ENCODE peak calls at places on chromosomes 4 and X, in nine cellular contexts. M is left lung, X is psoas muscle, Y is pancreas, F is A549, K is K562, G is PC-3, D is right lobe of liver, W is HepG2. S is an unnamed sample.

GRCh38 chr4:48470570-48470969 is 12.6 kb upstream of the SLC10A4 start:
- ATAC-seq in M (no peak), X (no peak), Y (no peak), F (no peak), K (no peak), G (no peak), D (no peak), W (no peak), S (no peak)

GRCh38 chr4:97185233-97185632 is 958.0 kb downstream of the STPG2 start:
- ATAC-seq in M (no peak), X (no peak), Y (no peak), F (no peak), K (no peak), G (no peak), D (no peak), W (no peak), S (no peak)

GRCh38 chrX:50618788-50619558 is 148.3 kb upstream of the DGKK start:
- ATAC-seq in M (no peak), X (no peak), Y (no peak), F (no peak), K (no peak), G (no peak), D (no peak), W (no peak), S (peak)

GRCh38 chr4:75685546-75686189 is 12.5 kb upstream of the G3BP2 start:
- ATAC-seq in M (no peak), X (peak), Y (no peak), F (no peak), K (no peak), G (no peak), D (no peak), W (no peak), S (no peak)

GRCh38 chrX:8988456-8988855 is 45.5 kb downstream of the FAM9B start:
- ATAC-seq in M (peak), X (no peak), Y (no peak), F (peak), K (peak), G (peak), D (peak), W (peak), S (peak)

GRCh38 chr4:128570380-128570779 is 239.1 kb upstream of the JADE1 start:
- ATAC-seq in M (peak), X (no peak), Y (no peak), F (no peak), K (peak), G (no peak), D (no peak), W (no peak), S (peak)

GRCh38 chrX:20294957-20295356 is 28.2 kb upstream of the RPS6KA3 start:
- ATAC-seq in M (no peak), X (no peak), Y (no peak), F (no peak), K (no peak), G (no peak), D (no peak), W (no peak), S (no peak)

GRCh38 chrX:107673401-107673800 is 45.1 kb downstream of the PRPS1 start:
- ATAC-seq in M (no peak), X (no peak), Y (no peak), F (no peak), K (no peak), G (no peak), D (no peak), W (no peak), S (no peak)

GRCh38 chr4:183636923-183637322 is 22.1 kb downstream of the RWDD4 start:
- ATAC-seq in M (peak), X (no peak), Y (peak), F (peak), K (no peak), G (peak), D (peak), W (no peak), S (no peak)

GRCh38 chr4:146260521-146260920 is 46.2 kb downstream of the REELD1 start:
- ATAC-seq in M (no peak), X (no peak), Y (no peak), F (no peak), K (no peak), G (peak), D (no peak), W (no peak), S (no peak)

GRCh38 chrX:31708116-31708515 is 636.3 kb upstream of the FTHL17 start:
- ATAC-seq in M (no peak), X (no peak), Y (no peak), F (no peak), K (no peak), G (no peak), D (no peak), W (no peak), S (no peak)

GRCh38 chr4:67886281-67886680 is 2.5 kb upstream of the TMPRSS11D start:
- ATAC-seq in M (no peak), X (no peak), Y (no peak), F (no peak), K (no peak), G (peak), D (no peak), W (no peak), S (no peak)

GRCh38 chr4:89177807-89178206 is 66.5 kb downstream of the TIGD2 start:
- ATAC-seq in M (no peak), X (no peak), Y (no peak), F (no peak), K (no peak), G (no peak), D (no peak), W (no peak), S (no peak)

GRCh38 chr4:47933798-47934197 is 19.4 kb upstream of the NFXL1 start:
- ATAC-seq in M (peak), X (no peak), Y (peak), F (no peak), K (peak), G (no peak), D (peak), W (no peak), S (no peak)

GRCh38 chr4:3613980-3614730 is 81.9 kb upstream of the LRPAP1 start:
- ATAC-seq in M (peak), X (peak), Y (peak), F (no peak), K (no peak), G (no peak), D (peak), W (peak), S (no peak)

GRCh38 chrX:78650906-78651437 is 8.2 kb downstream of the RTL3 start:
- ATAC-seq in M (no peak), X (no peak), Y (no peak), F (no peak), K (no peak), G (no peak), D (no peak), W (no peak), S (no peak)

GRCh38 chr4:7781361-7781760 is 158.3 kb downstream of the AFAP1 start:
- ATAC-seq in M (no peak), X (peak), Y (no peak), F (no peak), K (peak), G (no peak), D (peak), W (no peak), S (no peak)

GRCh38 chr4:121686265-121686664 is 10.5 kb downstream of the ANXA5 start:
- ATAC-seq in M (no peak), X (no peak), Y (peak), F (peak), K (no peak), G (peak), D (no peak), W (no peak), S (no peak)

GRCh38 chr4:121688261-121688660 is 8.5 kb downstream of the ANXA5 start:
- ATAC-seq in M (no peak), X (no peak), Y (no peak), F (no peak), K (no peak), G (no peak), D (no peak), W (no peak), S (no peak)

GRCh38 chr4:121690001-121690400 is 6.8 kb downstream of the ANXA5 start:
- ATAC-seq in M (no peak), X (peak), Y (no peak), F (peak), K (peak), G (no peak), D (no peak), W (no peak), S (no peak)

GRCh38 chr4:121685257-121685656 is 11.5 kb downstream of the ANXA5 start:
- ATAC-seq in M (no peak), X (no peak), Y (no peak), F (no peak), K (no peak), G (no peak), D (no peak), W (no peak), S (no peak)

DNA sequence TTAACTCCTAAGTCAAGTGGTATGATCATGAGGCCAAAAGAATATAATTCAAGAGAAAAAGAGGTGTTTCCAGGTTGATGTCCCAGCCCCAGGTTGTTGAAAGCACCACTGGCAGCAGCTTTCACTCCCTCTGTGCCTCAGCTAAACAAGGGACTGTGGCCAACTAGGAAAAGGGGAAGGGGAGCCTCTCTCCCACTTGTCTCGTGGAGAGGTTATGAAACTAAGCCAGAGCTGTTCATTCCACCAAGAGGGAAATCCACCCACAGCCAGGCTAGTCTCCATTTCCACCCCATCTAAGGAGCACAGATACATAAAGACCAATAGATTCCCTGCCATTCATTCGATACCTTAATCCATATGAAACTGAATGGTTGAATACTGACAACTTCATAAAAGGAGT is 8.1 kb downstream of the ANXA5 start:
- ATAC-seq in M (no peak), X (no peak), Y (no peak), F (no peak), K (no peak), G (no peak), D (no peak), W (no peak), S (no peak)
- H3K27ac ChIP-seq in M (peak), X (no peak), Y (no peak), F (peak), K (no peak), G (peak), D (no peak), W (peak), S (no peak)

GRCh38 chr4:155037031-155037430 is 171.4 kb upstream of the NPY2R start:
- ATAC-seq in M (no peak), X (no peak), Y (no peak), F (no peak), K (no peak), G (no peak), D (peak), W (no peak), S (no peak)
- TF ChIP-seq CTCF in M (no peak), X (no peak), Y (no peak), F (no peak), K (no peak), G (no peak), D (no peak), W (no peak), S (no peak)

GRCh38 chr4:73224886-73225285 is 33.7 kb downstream of the ANKRD17 start:
- ATAC-seq in M (no peak), X (no peak), Y (no peak), F (no peak), K (no peak), G (no peak), D (no peak), W (no peak), S (no peak)
- H3K27ac ChIP-seq in M (no peak), X (peak), Y (no peak), F (no peak), K (peak), G (no peak), D (no peak), W (no peak), S (no peak)

DNA sequence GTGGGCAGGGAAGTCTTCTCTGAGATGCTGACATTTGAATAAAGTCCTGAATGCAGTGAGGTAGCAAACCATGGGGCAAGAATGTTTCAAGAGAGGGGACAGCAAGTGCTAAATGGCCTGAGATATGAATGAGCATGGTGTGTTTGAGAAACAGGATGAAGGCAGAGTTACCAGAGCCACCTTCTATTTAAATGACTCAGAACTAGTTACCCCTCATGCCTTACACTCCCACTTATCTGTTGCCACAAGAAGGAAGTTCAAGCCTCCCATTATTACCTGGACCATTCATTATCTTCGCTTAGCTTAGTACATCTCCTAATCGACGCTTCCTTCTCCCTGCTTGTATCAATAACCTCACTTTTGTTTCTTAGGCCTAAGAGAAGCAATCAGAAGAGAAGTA is 67.7 kb upstream of the STARD8 start:
- ATAC-seq in M (no peak), X (no peak), Y (no peak), F (no peak), K (no peak), G (no peak), D (no peak), W (no peak), S (no peak)
- TF ChIP-seq CTCF in M (no peak), X (no peak), Y (no peak), F (no peak), K (no peak), G (no peak), D (no peak), W (no peak), S (no peak)

DNA sequence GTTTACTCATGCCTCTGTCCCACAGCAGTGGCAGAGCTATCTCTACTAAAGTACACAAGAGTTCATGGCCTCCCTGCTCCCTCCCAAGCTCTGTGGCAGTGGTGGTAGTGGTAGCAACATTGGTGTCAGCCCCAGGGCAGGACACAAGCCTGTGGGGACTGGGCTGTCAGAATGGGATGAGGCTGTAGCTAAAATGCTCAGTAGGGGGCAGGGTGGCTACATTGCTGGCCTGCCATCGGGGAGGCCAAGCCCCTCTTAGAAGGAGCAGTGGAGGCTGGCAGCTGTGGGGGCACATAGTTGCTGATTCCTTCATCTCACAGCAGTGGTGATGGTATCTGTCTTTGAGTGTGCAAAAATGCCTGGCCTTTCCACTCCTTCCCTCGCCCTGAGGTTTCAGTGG is 461.7 kb downstream of the PCDH18 start:
- ATAC-seq in M (no peak), X (no peak), Y (no peak), F (no peak), K (no peak), G (no peak), D (peak), W (peak), S (no peak)
- H3K27ac ChIP-seq in M (no peak), X (no peak), Y (no peak), F (no peak), K (no peak), G (no peak), D (no peak), W (no peak), S (no peak)

GRCh38 chrX:120310861-120311631 is at the start of gene TMEM255A:
- ATAC-seq in M (peak), X (peak), Y (no peak), F (peak), K (no peak), G (no peak), D (peak), W (peak), S (peak)

GRCh38 chrX:120308959-120309872 is 2.0 kb downstream of the TMEM255A start:
- ATAC-seq in M (peak), X (peak), Y (peak), F (peak), K (no peak), G (peak), D (peak), W (peak), S (peak)

GRCh38 chrX:120306640-120307039 is 4.6 kb downstream of the TMEM255A start:
- ATAC-seq in M (no peak), X (no peak), Y (no peak), F (no peak), K (no peak), G (peak), D (no peak), W (no peak), S (no peak)

GRCh38 chrX:120309873-120310730 is 1.2 kb downstream of the TMEM255A start:
- ATAC-seq in M (peak), X (no peak), Y (no peak), F (peak), K (no peak), G (peak), D (no peak), W (no peak), S (no peak)

DNA sequence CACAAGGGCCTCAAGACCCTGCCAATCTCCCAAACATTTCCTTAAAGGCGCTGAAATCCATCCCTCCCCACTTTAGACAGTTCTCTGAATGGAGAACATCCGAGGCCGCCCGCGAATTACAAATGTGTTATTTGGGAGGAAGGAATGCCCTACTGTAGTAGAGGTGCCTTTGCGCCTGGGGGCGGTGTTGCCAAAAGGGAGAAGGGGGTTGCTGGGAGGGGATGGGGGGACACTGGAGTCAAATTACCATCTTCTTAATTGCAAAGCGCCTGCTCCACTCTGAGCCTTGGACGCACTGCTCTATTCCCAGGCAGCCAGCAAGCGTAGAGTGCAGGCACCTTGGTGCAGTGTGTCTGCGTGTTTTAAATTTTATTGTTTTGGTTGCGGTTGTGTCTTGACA is 2.7 kb downstream of the TMEM255A start:
- ATAC-seq in M (no peak), X (no peak), Y (no peak), F (peak), K (no peak), G (no peak), D (no peak), W (no peak), S (no peak)
- TF ChIP-seq CTCF in M (no peak), X (no peak), Y (no peak), F (no peak), K (no peak), G (no peak), D (no peak), W (no peak), S (no peak)

DNA sequence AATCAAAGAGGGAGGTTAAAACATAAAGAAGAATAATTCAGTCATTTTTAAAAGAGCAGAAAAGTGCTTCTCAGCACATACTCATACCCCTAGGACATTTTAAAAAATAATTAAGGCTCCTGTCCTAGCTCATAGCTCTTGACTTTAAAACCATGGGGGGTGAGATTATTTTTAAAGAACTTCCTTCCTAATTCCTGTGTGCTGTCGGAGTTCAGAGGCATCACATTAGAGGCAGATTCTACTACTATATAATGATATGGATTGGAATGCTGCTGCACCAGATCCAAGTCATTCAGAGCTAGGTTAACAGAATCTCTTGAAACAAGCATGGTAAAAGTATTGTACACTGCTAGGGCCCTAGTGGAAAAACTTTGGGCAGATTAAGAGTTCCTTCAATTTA is 456.5 kb upstream of the ADGRL3 start:
- ATAC-seq in M (no peak), X (no peak), Y (no peak), F (no peak), K (no peak), G (no peak), D (no peak), W (no peak), S (no peak)
- H3K27ac ChIP-seq in M (no peak), X (no peak), Y (no peak), F (no peak), K (no peak), G (no peak), D (no peak), W (no peak), S (no peak)

DNA sequence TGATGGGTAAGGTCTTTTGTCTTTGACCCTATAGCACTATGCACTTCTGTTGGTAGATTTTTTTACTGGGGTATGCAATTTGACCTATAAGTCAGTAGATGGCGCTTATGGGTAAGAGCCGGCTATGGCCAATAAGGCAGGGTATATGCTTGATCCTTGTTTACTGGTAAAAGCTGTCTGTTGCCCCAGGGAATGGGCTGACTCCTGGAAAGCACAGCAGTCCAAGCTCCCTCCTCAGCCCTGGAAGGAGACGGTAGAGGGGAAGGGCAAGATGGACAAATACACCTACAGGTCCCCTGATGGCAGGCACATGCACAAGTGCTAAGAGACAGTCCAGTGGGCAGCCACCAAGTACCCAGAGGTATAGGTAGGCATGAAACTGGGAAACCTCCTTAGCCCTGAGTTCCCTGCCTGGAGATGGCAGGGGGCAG is 63.7 kb downstream of the ADAMTS3 start:
- ATAC-seq in M (peak), X (peak), Y (peak), F (peak), K (peak), G (peak), D (peak), W (peak), S (peak)
- TF ChIP-seq CTCF in M (peak), X (peak), Y (peak), F (peak), K (peak), G (peak), D (peak), W (peak), S (peak)

S was measured in gastroesophageal sphincter.